ENCODE peak calls at places on chromosomes 4 and X, in five cellular contexts. E, U, L, V and B are unnamed samples.

GRCh38 chrX:133337250-133337649 is 78.0 kb downstream of the GPC4 start:
- DNase-seq in V (peak; percentile 21), U (peak; percentile 63), E (no peak), L (no peak), B (no peak)

GRCh38 chr4:164596927-164597326 is 157.0 kb upstream of the SMIM31 start:
- DNase-seq in L (no peak), U (no peak), V (no peak), E (no peak), B (no peak)

GRCh38 chr4:165415910-165416309 is 37.1 kb downstream of the CPE start:
- DNase-seq in L (no peak), U (no peak), V (no peak), E (no peak), B (no peak)

GRCh38 chr4:83855044-83855443 is 319.1 kb downstream of the GPAT3 start:
- DNase-seq in U (no peak), E (no peak), L (no peak), V (no peak), B (no peak)

GRCh38 chrX:119145241-119145653 is 17.6 kb upstream of the KIAA1210 start:
- DNase-seq in V (no peak), E (no peak), L (no peak), U (peak; percentile 10), B (peak; percentile 9)

GRCh38 chr4:112813790-112814189 is 176.8 kb downstream of the LARP7 start:
- DNase-seq in L (no peak), E (no peak), U (no peak), V (no peak), B (no peak)

GRCh38 chrX:40006025-40007017 is 91.4 kb downstream of the BCOR start:
- DNase-seq in V (no peak), E (peak; percentile 47), U (peak; percentile 71), L (no peak), B (no peak)

GRCh38 chrX:50812995-50813842 is 775 bp downstream of the SHROOM4 start:
- DNase-seq in E (peak; percentile 43), V (peak; percentile 22), L (no peak), U (peak; percentile 25), B (peak; percentile 12)

GRCh38 chrX:13473666-13474516 is 95.5 kb upstream of the EGFL6 start:
- DNase-seq in L (peak; percentile 11), E (no peak), V (no peak), U (no peak), B (no peak)

GRCh38 chr4:37601527-37601926 is 84.6 kb downstream of the RELL1 start:
- DNase-seq in V (no peak), L (no peak), U (peak; percentile 36), E (no peak), B (no peak)

GRCh38 chr4:83267121-83267834 is 17.3 kb downstream of the COQ2 start:
- DNase-seq in V (peak; percentile 59), L (no peak), E (no peak), U (no peak), B (no peak)

GRCh38 chrX:72243472-72243871 is 4.6 kb upstream of the ERCC6L start:
- DNase-seq in L (no peak), V (no peak), E (no peak), U (no peak), B (no peak)

GRCh38 chr4:36088542-36088941 is 155.8 kb downstream of the ARAP2 start:
- DNase-seq in E (no peak), V (no peak), U (no peak), L (no peak), B (no peak)

GRCh38 chrX:9829308-9830267 is 43.4 kb downstream of the SHROOM2 start:
- DNase-seq in L (no peak), E (no peak), V (no peak), U (no peak), B (no peak)

GRCh38 chr4:65535128-65535527 is 135.2 kb downstream of the EPHA5 start:
- DNase-seq in E (no peak), U (no peak), V (no peak), L (no peak), B (no peak)

GRCh38 chr4:48681856-48682255 is 98.2 kb downstream of the FRYL start:
- DNase-seq in L (no peak), V (no peak), E (no peak), U (no peak), B (no peak)

GRCh38 chrX:85851418-85851817 is 195.9 kb downstream of the CHM start:
- DNase-seq in L (no peak), E (no peak), U (peak; percentile 26), V (no peak), B (peak; percentile 34)

GRCh38 chrX:56068274-56068758 is 163.8 kb upstream of the KLF8 start:
- DNase-seq in E (no peak), L (no peak), V (no peak), U (no peak), B (no peak)

GRCh38 chr4:53490161-53490915 is 100.9 kb downstream of the LNX1 start:
- DNase-seq in E (no peak), U (no peak), L (no peak), V (no peak), B (no peak)

GRCh38 chr4:107993969-107994368 is 4.3 kb downstream of the HADH start:
- DNase-seq in E (no peak), V (no peak), L (no peak), U (no peak), B (no peak)

GRCh38 chr4:55947912-55948725 is 626 bp upstream of the CEP135 start:
- DNase-seq in U (no peak), L (peak; percentile 33), V (no peak), E (no peak), B (no peak)

GRCh38 chr4:89434364-89434988 is 126.9 kb upstream of the GPRIN3 start:
- DNase-seq in L (no peak), E (no peak), V (no peak), U (no peak), B (no peak)

GRCh38 chrX:13179100-13179499 is 134.7 kb upstream of the FAM9C start:
- DNase-seq in V (no peak), L (no peak), U (no peak), E (no peak), B (no peak)

GRCh38 chr4:153514001-153514526 is 47.9 kb downstream of the TMEM131L start:
- DNase-seq in E (no peak), V (no peak), L (no peak), U (no peak), B (no peak)

GRCh38 chr4:127997534-127998388 is 32.6 kb downstream of the ABHD18 start:
- DNase-seq in E (no peak), U (no peak), V (no peak), L (no peak), B (no peak)

GRCh38 chr4:186249785-186250739 is 15.9 kb upstream of the F11 start:
- DNase-seq in V (no peak), U (no peak), E (no peak), L (no peak), B (no peak)

GRCh38 chr4:135994360-135994759 is 1537.9 kb downstream of the PCDH18 start:
- DNase-seq in U (no peak), V (no peak), E (no peak), L (no peak), B (no peak)

GRCh38 chrX:19683817-19684216 is 168.5 kb upstream of the MAP3K15 start:
- DNase-seq in L (peak; percentile 35), U (no peak), V (no peak), E (no peak), B (no peak)

GRCh38 chrX:45240334-45240733 is 39.7 kb upstream of the DIPK2B start:
- DNase-seq in V (no peak), L (no peak), E (no peak), U (no peak), B (no peak)

GRCh38 chr4:27357283-27357682 is 496.6 kb downstream of the STIM2 start:
- DNase-seq in U (no peak), L (no peak), V (no peak), E (no peak), B (no peak)

DNA sequence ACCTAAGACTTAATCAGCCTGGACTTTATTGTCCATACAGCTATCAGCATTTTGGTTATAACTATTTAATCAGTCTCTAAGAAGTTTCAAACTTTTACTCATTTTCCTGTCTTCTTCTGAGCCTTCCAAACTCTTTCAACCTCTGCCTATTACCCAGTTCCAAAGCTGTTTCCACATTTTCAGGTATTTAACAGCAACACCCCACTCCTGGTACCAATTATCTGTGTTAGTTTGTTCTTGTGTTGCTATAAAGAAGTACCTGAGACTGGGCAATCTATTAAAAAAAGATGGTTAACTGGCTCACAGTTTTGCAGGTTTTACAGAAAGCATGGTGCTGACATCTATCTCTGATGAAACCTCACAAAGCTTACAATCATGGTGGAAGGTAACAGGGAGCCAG is 195.6 kb downstream of the NPNT start:
- DNase-seq in V (no peak), L (no peak), E (no peak), U (no peak), B (no peak)
- H3K9me3 ChIP-seq in V (peaks cover 46% of the 10 kb centered on the region), L (peaks cover 9% of the 10 kb centered on the region), E (peaks cover 20% of the 10 kb centered on the region), U (peaks cover 26% of the 10 kb centered on the region), B (no peaks in the 10 kb centered on the region)

GRCh38 chrX:426881-427280 is 40.2 kb upstream of the PPP2R3B start:
- DNase-seq in V (no peak), L (no peak), U (no peak), E (no peak), B (no peak)

GRCh38 chrX:429266-429825 is 42.6 kb upstream of the PPP2R3B start:
- DNase-seq in E (no peak), L (no peak), U (no peak), V (no peak), B (no peak)

GRCh38 chrX:431032-431431 is 44.3 kb upstream of the PPP2R3B start:
- DNase-seq in U (no peak), V (no peak), L (no peak), E (no peak), B (no peak)

GRCh38 chrX:425056-425455 is 38.3 kb upstream of the PPP2R3B start:
- DNase-seq in U (no peak), V (no peak), E (no peak), L (no peak), B (no peak)

DNA sequence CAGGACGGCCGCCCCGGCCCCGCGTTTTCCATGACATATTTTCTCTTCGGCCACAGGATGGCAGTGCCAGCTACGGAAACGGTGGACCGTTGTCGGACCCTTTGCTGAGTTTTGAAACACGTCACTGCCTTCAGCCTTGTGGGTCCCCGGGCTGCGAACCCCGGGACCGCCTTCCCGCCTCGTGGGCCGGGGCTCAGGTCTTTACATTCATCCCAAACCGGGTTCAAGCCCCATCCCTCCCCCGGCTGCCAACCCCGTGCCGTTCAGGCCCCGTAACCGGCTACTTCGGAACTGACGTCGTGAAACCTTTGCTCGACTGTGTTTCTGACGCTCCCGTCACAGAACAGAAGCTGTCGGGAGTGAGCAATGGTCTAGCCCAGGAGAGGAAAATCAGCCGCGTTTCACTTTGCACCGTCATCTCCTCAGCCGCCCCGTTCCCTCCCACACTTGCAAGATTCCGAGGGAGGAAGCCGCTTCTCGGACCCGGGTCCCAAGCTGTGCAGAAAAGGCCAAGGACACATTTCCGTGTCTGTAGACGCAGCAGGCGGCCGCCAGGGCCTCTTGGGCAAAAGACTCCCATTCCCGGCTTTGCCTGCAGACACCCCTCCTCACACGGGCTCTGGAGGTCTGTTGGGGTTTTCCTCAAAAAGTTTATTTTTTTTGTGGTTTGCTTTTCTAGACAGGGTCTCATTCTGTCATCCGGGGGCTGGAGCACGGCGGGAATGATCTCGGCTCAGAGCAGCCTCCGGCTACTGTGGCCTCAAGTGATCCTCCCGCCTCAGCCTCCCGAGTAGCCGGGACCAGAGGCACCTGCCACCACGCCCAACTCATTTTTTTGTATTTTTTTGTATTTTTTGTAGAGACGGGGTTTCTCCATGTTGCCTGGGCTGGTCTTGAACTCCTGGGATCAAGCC is 41.4 kb upstream of the PPP2R3B start:
- DNase-seq in V (no peak), U (no peak), E (no peak), L (no peak), B (no peak)
- TF ChIP-seq CTCF in V (no peak), U (no peak), E (no peak), L (no peak), B (no peak)

GRCh38 chrX:155993421-155993820 is 4.1 kb upstream of the IL9R start:
- DNase-seq in L (no peak), U (no peak), V (no peak), E (no peak), B (no peak)
- H3K9me3 ChIP-seq in L (no peaks in the 10 kb centered on the region), U (no peaks in the 10 kb centered on the region), V (no peaks in the 10 kb centered on the region), E (no peaks in the 10 kb centered on the region), B (no peaks in the 10 kb centered on the region)

GRCh38 chrX:128460835-128461234 is 408.6 kb upstream of the ACTRT1 start:
- DNase-seq in E (no peak), L (no peak), V (no peak), U (no peak), B (no peak)
- TF ChIP-seq CTCF in E (no peak), L (no peak), V (no peak), U (no peak), B (peak; percentile 50)